ENCODE peak calls at places on chromosomes 1 and 21, in six cellular contexts. G, F, Z, A, R and X are unnamed samples.

GRCh38 chr1:162136760-162137537 is 67.5 kb downstream of the NOS1AP start:
- DNase-seq in G (no peak), F (no peak), Z (peak; percentile 83), A (no peak), R (no peak), X (no peak)

GRCh38 chr1:55500601-55501000 is 285.4 kb upstream of the USP24 start:
- DNase-seq in G (no peak), F (no peak), Z (no peak), A (no peak), R (no peak), X (no peak)

GRCh38 chr1:150083907-150084306 is 16.3 kb downstream of the VPS45 start:
- DNase-seq in G (no peak), F (no peak), Z (no peak), A (no peak), R (no peak), X (no peak)

GRCh38 chr1:66931548-66932124 is 6.8 kb downstream of the MIER1 start:
- DNase-seq in G (no peak), F (peak; percentile 16), Z (no peak), A (no peak), R (no peak), X (no peak)

GRCh38 chr1:202806845-202807366 is 1.3 kb downstream of the KDM5B start:
- DNase-seq in G (no peak), F (peak; percentile 64), Z (peak; percentile 33), A (no peak), R (no peak), X (no peak)

GRCh38 chr1:197955486-197956394 is 38.6 kb downstream of the LHX9 start:
- DNase-seq in G (no peak), F (no peak), Z (no peak), A (no peak), R (no peak), X (no peak)

GRCh38 chr21:17925000-17925610 is 105.9 kb upstream of the C21orf91 start:
- DNase-seq in G (peak; percentile 57), F (peak; percentile 70), Z (peak; percentile 90), A (no peak), R (peak; percentile 63), X (no peak)

GRCh38 chr1:10866314-10867091 is 70.1 kb upstream of the CASZ1 start:
- DNase-seq in G (no peak), F (peak; percentile 80), Z (peak; percentile 10), A (no peak), R (peak; percentile 35), X (no peak)

GRCh38 chr1:110383311-110383990 is 7.4 kb downstream of the SLC16A4 start:
- DNase-seq in G (no peak), F (peak; percentile 1), Z (no peak), A (no peak), R (no peak), X (no peak)

GRCh38 chr1:73813726-73814125 is 384.2 kb downstream of the LRRIQ3 start:
- DNase-seq in G (no peak), F (no peak), Z (no peak), A (no peak), R (no peak), X (no peak)

GRCh38 chr1:93349231-93350135 is 3.8 kb downstream of the DR1 start:
- DNase-seq in G (no peak), F (no peak), Z (peak; percentile 38), A (no peak), R (no peak), X (no peak)

GRCh38 chr1:12706061-12706460 is 9.8 kb upstream of the AADACL3 start:
- DNase-seq in G (no peak), F (no peak), Z (peak; percentile 81), A (no peak), R (no peak), X (no peak)

GRCh38 chr1:152967201-152967600 is 3.2 kb upstream of the SPRR4 start:
- DNase-seq in G (no peak), F (no peak), Z (no peak), A (no peak), R (no peak), X (no peak)

GRCh38 chr1:39940980-39941871 is 13.7 kb upstream of the MFSD2A start:
- DNase-seq in G (no peak), F (no peak), Z (no peak), A (no peak), R (no peak), X (no peak)